ENCODE peak calls at places on chromosomes 3 and 15, in six cellular contexts. Z, R, P, N, S and M are unnamed samples.
A peak's percentile ranks its signal among the peaks of the same experiment; 100 is the strongest.

GRCh38 chr15:44537728-44538240 is 837 bp downstream of the EIF3J start:
- DNase-seq in P (no peak), Z (peak; percentile 16), S (peak; percentile 8), R (peak; percentile 57), N (no peak), M (no peak)

GRCh38 chr3:64691051-64691450 is 3.3 kb upstream of the ADAMTS9 start:
- DNase-seq in Z (peak; percentile 28), S (no peak), P (no peak), N (no peak), R (no peak), M (no peak)

GRCh38 chr3:178203650-178204049 is 332.6 kb upstream of the KCNMB2 start:
- DNase-seq in S (no peak), R (no peak), N (no peak), P (no peak), Z (peak; percentile 73), M (no peak)

GRCh38 chr15:74050127-74050526 is 32.2 kb downstream of the GOLGA6A start:
- DNase-seq in Z (no peak), S (no peak), P (no peak), R (no peak), N (no peak), M (no peak)

GRCh38 chr3:168165390-168166269 is 69.9 kb upstream of the GOLIM4 start:
- DNase-seq in S (no peak), Z (peak; percentile 70), R (peak; percentile 80), P (peak; percentile 49), N (peak; percentile 75), M (no peak)

GRCh38 chr15:59841036-59841435 is 151.9 kb upstream of the BNIP2 start:
- DNase-seq in R (no peak), P (no peak), Z (no peak), S (no peak), N (no peak), M (no peak)

GRCh38 chr3:194140520-194141414 is 4.8 kb downstream of the HES1 start:
- DNase-seq in P (peak; percentile 83), R (peak; percentile 80), Z (peak; percentile 80), N (peak; percentile 95), S (no peak), M (no peak)

GRCh38 chr15:25208735-25209134 is 230.1 kb downstream of the UBE3A start:
- DNase-seq in N (peak; percentile 55), S (no peak), R (no peak), P (no peak), Z (no peak), M (no peak)

GRCh38 chr3:69364354-69364753 is 21.5 kb downstream of the FRMD4B start:
- DNase-seq in R (no peak), Z (peak; percentile 38), P (no peak), S (no peak), N (no peak), M (no peak)